ENCODE peak calls at places on chromosomes 16 and 17, in four cellular contexts. O, X, Y and M are unnamed samples.

GRCh38 chr17:7072406-7072805 is 7.6 kb downstream of the CLEC10A start:
- DNase-seq in O (no peak), X (no peak), Y (no peak), M (no peak)

GRCh38 chr17:73360961-73361761 is 49.4 kb upstream of the CDC42EP4 start:
- DNase-seq in O (no peak), X (no peak), Y (no peak), M (no peak)

GRCh38 chr16:4832698-4833343 is 14.3 kb downstream of the GLYR1 start:
- DNase-seq in O (no peak), X (no peak), Y (no peak), M (no peak)

GRCh38 chr17:82019905-82020873 is 2.5 kb downstream of the CENPX start:
- DNase-seq in O (peak; percentile 84), X (peak; percentile 67), Y (no peak), M (no peak)

GRCh38 chr17:3977387-3977786 is 13.2 kb upstream of the ATP2A3 start:
- DNase-seq in O (no peak), X (no peak), Y (no peak), M (no peak)

GRCh38 chr16:86061771-86062170 is 162.8 kb downstream of the IRF8 start:
- DNase-seq in O (no peak), X (no peak), Y (no peak), M (no peak)

GRCh38 chr17:1753767-1754429 is 8.0 kb upstream of the SERPINF1 start:
- DNase-seq in O (peak; percentile 73), X (no peak), Y (no peak), M (no peak)

GRCh38 chr17:3539881-3540540 is 17.6 kb downstream of the TRPV3 start:
- DNase-seq in O (no peak), X (no peak), Y (no peak), M (no peak)

GRCh38 chr16:907819-908218 is 63.0 kb downstream of the LMF1 start:
- DNase-seq in O (no peak), X (no peak), Y (no peak), M (no peak)

GRCh38 chr17:31392002-31392855 is 754 bp downstream of the RAB11FIP4 start:
- DNase-seq in O (peak; percentile 51), X (no peak), Y (no peak), M (no peak)

GRCh38 chr17:34378664-34379101 is 15.7 kb upstream of the CCL1 start:
- DNase-seq in O (no peak), X (no peak), Y (no peak), M (peak; percentile 76)
- TF ChIP-seq CTCF in O (peak; percentile 14), X (no peak), Y (no peak), M (peak; percentile 19)

GRCh38 chr16:30787613-30788378 is 791 bp upstream of the ZNF629 start:
- DNase-seq in O (no peak), X (no peak), Y (no peak), M (no peak)

GRCh38 chr16:30785126-30786106 is 1.6 kb downstream of the ZNF629 start:
- DNase-seq in O (no peak), X (no peak), Y (no peak), M (no peak)

GRCh38 chr16:30784215-30784614 is 2.8 kb downstream of the ZNF629 start:
- DNase-seq in O (no peak), X (no peak), Y (no peak), M (no peak)

GRCh38 chr16:30786936-30787612 is at the start of gene ZNF629:
- DNase-seq in O (peak; percentile 83), X (peak; percentile 87), Y (peak; percentile 77), M (no peak)

DNA sequence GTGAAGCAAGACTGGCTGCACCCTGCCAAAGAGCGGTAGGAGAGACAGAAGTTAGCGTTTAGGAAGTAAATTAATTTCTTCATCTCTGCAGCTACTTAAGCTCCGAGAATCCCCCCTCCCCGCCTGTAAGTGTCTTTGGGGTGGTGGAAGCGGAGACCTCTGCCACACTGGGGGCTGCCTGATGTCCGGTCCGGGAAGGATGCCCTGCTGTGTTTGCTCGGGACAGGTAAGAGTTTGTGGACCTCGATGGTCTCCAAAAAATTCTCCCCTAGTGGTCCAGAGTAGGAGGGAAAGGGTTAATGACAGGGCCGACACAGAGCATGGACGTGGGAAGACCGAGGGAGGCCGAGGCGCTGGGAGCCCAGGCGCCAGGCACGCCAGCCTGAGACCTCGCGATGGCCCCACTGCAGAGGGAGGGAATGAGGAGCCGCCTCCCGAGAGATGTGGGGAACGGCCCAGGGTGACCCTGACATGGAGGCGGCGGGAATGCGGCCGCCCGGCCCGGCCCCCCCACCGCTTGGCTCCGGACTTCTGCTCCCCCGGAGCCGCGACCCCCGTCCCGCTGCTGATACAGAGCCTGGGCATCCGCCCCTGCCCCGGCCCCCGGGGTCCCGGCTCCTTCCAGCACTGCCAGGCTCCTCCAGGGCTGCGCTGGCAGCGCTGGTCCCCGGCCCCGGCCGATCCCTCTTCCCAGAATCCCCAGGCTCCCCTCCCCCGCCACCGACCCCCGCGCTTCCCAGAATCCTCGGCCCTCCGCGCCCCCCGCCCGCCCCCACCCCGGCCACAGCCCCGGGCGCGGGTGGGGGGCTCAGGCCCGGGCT is 680 bp downstream of the ZNF629 start:
- DNase-seq in O (peak; percentile 76), X (peak; percentile 88), Y (no peak), M (no peak)
- H3K4me3 ChIP-seq in O (peak overlapping the region; percentile 92), X (peak overlapping the region; percentile 99), Y (peak overlapping the region; percentile 86), M (peak overlapping the region; percentile 58)

GRCh38 chr16:23728112-23728477 is 15.1 kb upstream of the ERN2 start:
- DNase-seq in O (no peak), X (no peak), Y (no peak), M (no peak)
- TF ChIP-seq CTCF in O (no peak), X (no peak), Y (no peak), M (no peak)

DNA sequence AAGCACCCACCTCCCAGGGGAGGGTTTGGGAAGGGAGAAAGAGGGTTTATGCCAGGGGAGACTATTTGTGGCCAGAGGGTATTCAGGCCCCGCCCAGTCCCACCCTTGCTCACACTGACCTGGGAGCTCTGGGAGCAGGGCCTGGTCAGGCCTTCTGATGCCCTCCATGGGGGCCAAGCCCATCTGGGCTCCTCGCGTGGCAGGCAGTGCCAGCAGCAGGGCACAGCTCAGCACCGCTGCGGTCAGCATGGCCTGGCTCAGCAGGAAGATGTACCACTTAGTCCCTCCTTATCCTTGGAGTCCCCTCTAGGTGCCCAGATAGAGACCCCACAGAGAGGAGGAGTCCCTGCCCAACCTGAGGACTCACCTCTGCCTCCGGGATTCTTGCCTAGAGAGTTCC is at the start of gene AGRP:
- DNase-seq in O (no peak), X (no peak), Y (no peak), M (no peak)
- H3K4me3 ChIP-seq in O (peak within 1 kb of the TSS; percentile 99), X (no peak within 1 kb of the TSS), Y (peak within 1 kb of the TSS; percentile 83), M (peak within 1 kb of the TSS; percentile 83)

DNA sequence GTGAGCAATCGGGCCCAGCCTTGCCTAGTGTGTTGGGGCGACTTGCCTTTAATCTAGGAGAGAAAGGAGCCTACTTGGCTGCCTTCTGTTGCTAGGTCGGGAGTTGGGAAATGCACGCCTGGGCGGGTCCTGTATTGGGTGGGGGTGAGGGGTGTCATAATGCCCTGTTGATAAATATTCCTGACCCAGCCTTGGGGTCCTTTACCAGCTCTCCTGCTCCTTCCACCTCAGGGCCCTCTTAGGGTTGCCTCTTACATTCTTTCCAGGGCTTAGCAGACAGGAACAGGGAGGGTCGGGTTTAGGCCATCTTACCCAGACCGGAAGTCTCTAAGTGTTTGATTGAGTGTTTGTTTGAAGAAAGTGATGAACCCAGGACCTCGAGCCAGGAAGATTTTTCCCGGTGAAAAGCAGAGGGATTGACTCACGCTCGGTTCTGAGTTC is 112.9 kb downstream of the SEC14L1 start:
- DNase-seq in O (peak; percentile 75), X (peak; percentile 19), Y (no peak), M (no peak)
- TF ChIP-seq CTCF in O (no peak), X (no peak), Y (no peak), M (no peak)

GRCh38 chr17:28712037-28712704 is 483 bp upstream of the PROCA1 start:
- DNase-seq in O (peak; percentile 81), X (peak; percentile 55), Y (no peak), M (no peak)
- H3K4me3 ChIP-seq in O (peak overlapping the region; percentile 80), X (no peak overlapping the region), Y (peak overlapping the region; percentile 90), M (peak overlapping the region; percentile 61)

GRCh38 chr17:78448356-78448993 is 70.0 kb downstream of the PGS1 start:
- DNase-seq in O (no peak), X (no peak), Y (no peak), M (no peak)
- TF ChIP-seq CTCF in O (peak; percentile 10), X (peak; percentile 6), Y (no peak), M (peak; percentile 45)

DNA sequence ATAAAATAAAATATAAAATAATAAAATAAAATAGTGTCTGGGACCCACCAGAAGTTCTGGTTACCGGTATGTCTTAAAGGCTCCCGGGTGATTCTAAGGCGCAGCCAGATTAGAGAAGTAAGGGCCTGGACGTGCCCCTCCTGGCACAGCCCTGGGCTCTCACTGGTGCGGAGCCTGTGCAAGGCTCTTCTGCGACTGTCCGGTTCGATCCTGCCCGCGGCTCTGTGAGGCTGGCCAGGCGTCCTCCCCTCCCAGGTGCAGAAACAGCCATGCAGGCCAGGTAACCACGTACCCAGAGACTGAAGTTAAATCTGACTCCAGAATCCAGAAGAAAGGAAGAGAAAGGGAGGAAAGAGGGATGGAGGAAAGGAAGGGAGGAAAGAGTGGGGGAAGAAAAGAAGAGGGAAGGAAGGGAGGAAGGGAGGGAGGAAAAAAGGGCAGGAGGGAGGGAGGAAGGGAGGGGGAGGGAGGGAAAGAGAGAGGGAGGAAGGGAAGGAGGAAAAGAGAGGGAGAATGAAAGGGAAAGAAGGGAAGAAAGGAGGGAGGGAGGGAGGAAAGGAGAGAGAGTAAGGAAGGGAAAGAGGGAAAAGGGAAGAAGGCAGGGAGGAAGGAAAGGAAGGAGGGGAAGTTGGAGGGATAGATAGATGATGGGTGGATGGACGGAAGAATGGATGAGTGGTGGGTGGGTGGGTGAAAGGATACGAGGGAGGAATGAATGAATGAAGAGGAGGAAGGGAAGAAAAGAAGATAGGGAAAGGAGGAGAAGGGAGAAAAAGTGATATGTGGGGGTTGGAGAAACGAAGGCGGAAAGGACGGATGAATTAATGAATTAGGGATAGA is 42.3 kb downstream of the C16orf82 start:
- DNase-seq in O (no peak), X (no peak), Y (no peak), M (no peak)
- H3K4me3 ChIP-seq in O (peak overlapping the region; percentile 14), X (peak overlapping the region; percentile 31), Y (peak overlapping the region; percentile 53), M (no peak overlapping the region)